ENCODE peak calls at places on chromosomes 2 and 18, in six cellular contexts. One of them, this sample, is unnamed.

GRCh38 chr2:7427293-7428060 is 510.3 kb downstream of the RNF144A start:
- DNase-seq in ovary: no peak
- DNase-seq in gastrocnemius medialis: no peak
- DNase-seq in kidney: no peak
- DNase-seq in foreskin fibroblast: peak
- DNase-seq in spleen: no peak
- DNase-seq in this sample: no peak

GRCh38 chr2:236940497-236940896 is 145.2 kb upstream of the COPS8 start:
- DNase-seq in ovary: no peak
- DNase-seq in gastrocnemius medialis: no peak
- DNase-seq in kidney: no peak
- DNase-seq in foreskin fibroblast: no peak
- DNase-seq in spleen: peak
- DNase-seq in this sample: no peak

GRCh38 chr2:74006424-74006823 is 21.7 kb downstream of the TET3 start:
- DNase-seq in ovary: peak
- DNase-seq in gastrocnemius medialis: no peak
- DNase-seq in kidney: no peak
- DNase-seq in foreskin fibroblast: peak
- DNase-seq in spleen: peak
- DNase-seq in this sample: no peak

GRCh38 chr18:67731853-67732252 is 215.3 kb upstream of the DSEL start:
- DNase-seq in ovary: no peak
- DNase-seq in gastrocnemius medialis: no peak
- DNase-seq in kidney: no peak
- DNase-seq in foreskin fibroblast: peak
- DNase-seq in spleen: no peak
- DNase-seq in this sample: no peak

GRCh38 chr2:71933467-71934319 is 214.0 kb downstream of the CYP26B1 start:
- DNase-seq in ovary: no peak
- DNase-seq in gastrocnemius medialis: no peak
- DNase-seq in kidney: no peak
- DNase-seq in foreskin fibroblast: peak
- DNase-seq in spleen: peak
- DNase-seq in this sample: no peak

GRCh38 chr2:164164602-164165001 is 428.8 kb upstream of the FIGN start:
- DNase-seq in ovary: no peak
- DNase-seq in gastrocnemius medialis: no peak
- DNase-seq in kidney: no peak
- DNase-seq in foreskin fibroblast: no peak
- DNase-seq in spleen: no peak
- DNase-seq in this sample: no peak

GRCh38 chr18:48167901-48168300 is 237.4 kb upstream of the SMAD2 start:
- DNase-seq in ovary: no peak
- DNase-seq in gastrocnemius medialis: no peak
- DNase-seq in kidney: peak
- DNase-seq in foreskin fibroblast: no peak
- DNase-seq in spleen: no peak
- DNase-seq in this sample: no peak

GRCh38 chr2:1504311-1504750 is 91.1 kb downstream of the TPO start:
- DNase-seq in ovary: no peak
- DNase-seq in gastrocnemius medialis: no peak
- DNase-seq in kidney: peak
- DNase-seq in foreskin fibroblast: no peak
- DNase-seq in spleen: peak
- DNase-seq in this sample: peak

GRCh38 chr18:8762968-8763367 is 57.6 kb downstream of the MTCL1 start:
- DNase-seq in ovary: no peak
- DNase-seq in gastrocnemius medialis: no peak
- DNase-seq in kidney: no peak
- DNase-seq in foreskin fibroblast: no peak
- DNase-seq in spleen: no peak
- DNase-seq in this sample: no peak

GRCh38 chr2:230434677-230435324 is 18.8 kb downstream of the SP100 start:
- DNase-seq in ovary: no peak
- DNase-seq in gastrocnemius medialis: no peak
- DNase-seq in kidney: no peak
- DNase-seq in foreskin fibroblast: peak
- DNase-seq in spleen: no peak
- DNase-seq in this sample: no peak

GRCh38 chr2:8630676-8631464 is 51.0 kb upstream of the ID2 start:
- DNase-seq in ovary: no peak
- DNase-seq in gastrocnemius medialis: no peak
- DNase-seq in kidney: peak
- DNase-seq in foreskin fibroblast: no peak
- DNase-seq in spleen: peak
- DNase-seq in this sample: no peak

GRCh38 chr2:17326717-17327116 is 191.5 kb downstream of the RAD51AP2 start:
- DNase-seq in ovary: no peak
- DNase-seq in gastrocnemius medialis: no peak
- DNase-seq in kidney: no peak
- DNase-seq in foreskin fibroblast: no peak
- DNase-seq in spleen: no peak
- DNase-seq in this sample: no peak

GRCh38 chr18:63205791-63206252 is 113.7 kb downstream of the BCL2 start:
- DNase-seq in ovary: no peak
- DNase-seq in gastrocnemius medialis: no peak
- DNase-seq in kidney: no peak
- DNase-seq in foreskin fibroblast: no peak
- DNase-seq in spleen: no peak
- DNase-seq in this sample: no peak

GRCh38 chr18:79217979-79218604 is 148.9 kb downstream of the ATP9B start:
- DNase-seq in ovary: no peak
- DNase-seq in gastrocnemius medialis: peak
- DNase-seq in kidney: no peak
- DNase-seq in foreskin fibroblast: no peak
- DNase-seq in spleen: no peak
- DNase-seq in this sample: no peak

GRCh38 chr2:172674034-172674967 is 61.3 kb upstream of the RAPGEF4 start:
- DNase-seq in ovary: no peak
- DNase-seq in gastrocnemius medialis: peak
- DNase-seq in kidney: peak
- DNase-seq in foreskin fibroblast: peak
- DNase-seq in spleen: peak
- DNase-seq in this sample: no peak

GRCh38 chr2:54606393-54606973 is 117.0 kb upstream of the EML6 start:
- DNase-seq in ovary: no peak
- DNase-seq in gastrocnemius medialis: no peak
- DNase-seq in kidney: no peak
- DNase-seq in foreskin fibroblast: peak
- DNase-seq in spleen: no peak
- DNase-seq in this sample: no peak

GRCh38 chr18:79403723-79404566 is 8.2 kb downstream of the NFATC1 start:
- DNase-seq in ovary: no peak
- DNase-seq in gastrocnemius medialis: peak
- DNase-seq in kidney: peak
- DNase-seq in foreskin fibroblast: no peak
- DNase-seq in spleen: peak
- DNase-seq in this sample: no peak

GRCh38 chr2:133241231-133241575 is 327.1 kb downstream of the NCKAP5 start:
- DNase-seq in ovary: no peak
- DNase-seq in gastrocnemius medialis: no peak
- DNase-seq in kidney: no peak
- DNase-seq in foreskin fibroblast: peak
- DNase-seq in spleen: no peak
- DNase-seq in this sample: no peak

GRCh38 chr18:13139885-13140450 is 78.6 kb upstream of the LDLRAD4 start:
- DNase-seq in ovary: no peak
- DNase-seq in gastrocnemius medialis: no peak
- DNase-seq in kidney: no peak
- DNase-seq in foreskin fibroblast: no peak
- DNase-seq in spleen: no peak
- DNase-seq in this sample: no peak

GRCh38 chr18:62717850-62718229 is 2.5 kb downstream of the PHLPP1 start:
- DNase-seq in ovary: no peak
- DNase-seq in gastrocnemius medialis: no peak
- DNase-seq in kidney: no peak
- DNase-seq in foreskin fibroblast: peak
- DNase-seq in spleen: no peak
- DNase-seq in this sample: no peak

GRCh38 chr2:231548752-231549151 is 18.5 kb upstream of the NMUR1 start:
- DNase-seq in ovary: no peak
- DNase-seq in gastrocnemius medialis: no peak
- DNase-seq in kidney: no peak
- DNase-seq in foreskin fibroblast: no peak
- DNase-seq in spleen: peak
- DNase-seq in this sample: no peak

GRCh38 chr2:101558740-101559508 is 84.0 kb upstream of the RFX8 start:
- DNase-seq in ovary: no peak
- DNase-seq in gastrocnemius medialis: no peak
- DNase-seq in kidney: no peak
- DNase-seq in foreskin fibroblast: peak
- DNase-seq in spleen: no peak
- DNase-seq in this sample: no peak

GRCh38 chr2:98658816-98659486 is 50.6 kb downstream of the UNC50 start:
- DNase-seq in ovary: no peak
- DNase-seq in gastrocnemius medialis: no peak
- DNase-seq in kidney: no peak
- DNase-seq in foreskin fibroblast: no peak
- DNase-seq in spleen: no peak
- DNase-seq in this sample: no peak

GRCh38 chr2:227406177-227407031 is 18.7 kb upstream of the SCYGR1 start:
- DNase-seq in ovary: peak
- DNase-seq in gastrocnemius medialis: peak
- DNase-seq in kidney: no peak
- DNase-seq in foreskin fibroblast: peak
- DNase-seq in spleen: no peak
- DNase-seq in this sample: no peak

GRCh38 chr2:239822146-239822945 is 202.8 kb downstream of the NDUFA10 start:
- DNase-seq in ovary: peak
- DNase-seq in gastrocnemius medialis: no peak
- DNase-seq in kidney: peak
- DNase-seq in foreskin fibroblast: no peak
- DNase-seq in spleen: no peak
- DNase-seq in this sample: no peak

GRCh38 chr2:152012697-152013096 is 86.1 kb downstream of the CACNB4 start:
- DNase-seq in ovary: no peak
- DNase-seq in gastrocnemius medialis: no peak
- DNase-seq in kidney: no peak
- DNase-seq in foreskin fibroblast: peak
- DNase-seq in spleen: no peak
- DNase-seq in this sample: no peak

GRCh38 chr2:235510305-235510704 is 16.5 kb downstream of the AGAP1 start:
- DNase-seq in ovary: no peak
- DNase-seq in gastrocnemius medialis: no peak
- DNase-seq in kidney: no peak
- DNase-seq in foreskin fibroblast: no peak
- DNase-seq in spleen: no peak
- DNase-seq in this sample: no peak

GRCh38 chr18:55589625-55590291 is 1.8 kb upstream of the TCF4 start:
- DNase-seq in ovary: peak
- DNase-seq in gastrocnemius medialis: peak
- DNase-seq in kidney: peak
- DNase-seq in foreskin fibroblast: peak
- DNase-seq in spleen: peak
- DNase-seq in this sample: peak

GRCh38 chr2:169571571-169571970 is 2.1 kb downstream of the FASTKD1 start:
- DNase-seq in ovary: no peak
- DNase-seq in gastrocnemius medialis: no peak
- DNase-seq in kidney: no peak
- DNase-seq in foreskin fibroblast: no peak
- DNase-seq in spleen: no peak
- DNase-seq in this sample: no peak
- H3K4me3 ChIP-seq in ovary: no peak
- H3K4me3 ChIP-seq in gastrocnemius medialis: no peak
- H3K4me3 ChIP-seq in kidney: no peak
- H3K4me3 ChIP-seq in foreskin fibroblast: no peak
- H3K4me3 ChIP-seq in spleen: no peak
- H3K4me3 ChIP-seq in this sample: no peak

GRCh38 chr2:102717308-102718018 is 44.4 kb upstream of the TMEM182 start:
- DNase-seq in ovary: no peak
- DNase-seq in gastrocnemius medialis: peak
- DNase-seq in kidney: no peak
- DNase-seq in foreskin fibroblast: peak
- DNase-seq in spleen: no peak
- DNase-seq in this sample: no peak
- H3K4me3 ChIP-seq in ovary: no peak
- H3K4me3 ChIP-seq in gastrocnemius medialis: no peak
- H3K4me3 ChIP-seq in kidney: no peak
- H3K4me3 ChIP-seq in foreskin fibroblast: no peak
- H3K4me3 ChIP-seq in spleen: no peak
- H3K4me3 ChIP-seq in this sample: no peak

GRCh38 chr2:217978536-217979150 is 24.2 kb downstream of the TNS1 start:
- DNase-seq in ovary: peak
- DNase-seq in gastrocnemius medialis: no peak
- DNase-seq in kidney: peak
- DNase-seq in foreskin fibroblast: no peak
- DNase-seq in spleen: peak
- DNase-seq in this sample: no peak
- H3K4me3 ChIP-seq in ovary: peak
- H3K4me3 ChIP-seq in gastrocnemius medialis: peak
- H3K4me3 ChIP-seq in kidney: peak
- H3K4me3 ChIP-seq in foreskin fibroblast: no peak
- H3K4me3 ChIP-seq in spleen: peak
- H3K4me3 ChIP-seq in this sample: peak

DNA sequence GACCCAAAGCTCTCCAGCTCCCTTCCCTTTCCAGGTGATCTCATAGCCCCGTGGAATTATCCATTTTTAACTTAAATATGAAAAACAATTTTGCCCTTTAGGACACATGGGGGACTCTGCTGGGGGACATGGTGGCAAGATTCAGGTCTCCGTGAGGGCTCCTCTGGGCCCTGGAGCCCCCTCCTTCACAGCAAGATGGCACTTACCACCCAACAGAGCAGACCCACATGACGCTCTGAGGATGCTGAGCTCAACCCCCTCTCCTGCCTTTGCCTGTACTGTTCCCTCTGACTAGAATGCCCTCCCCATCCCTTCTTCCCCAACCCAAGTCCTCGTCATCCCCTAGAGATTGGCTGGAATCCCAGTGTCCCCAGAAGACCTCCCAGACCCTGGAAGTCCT is 17.2 kb downstream of the TEX51 start:
- DNase-seq in ovary: no peak
- DNase-seq in gastrocnemius medialis: no peak
- DNase-seq in kidney: peak
- DNase-seq in foreskin fibroblast: no peak
- DNase-seq in spleen: peak
- DNase-seq in this sample: no peak
- H3K4me3 ChIP-seq in ovary: no peak
- H3K4me3 ChIP-seq in gastrocnemius medialis: no peak
- H3K4me3 ChIP-seq in kidney: no peak
- H3K4me3 ChIP-seq in foreskin fibroblast: no peak
- H3K4me3 ChIP-seq in spleen: no peak
- H3K4me3 ChIP-seq in this sample: no peak

GRCh38 chr18:36064027-36064808 is 3.1 kb downstream of the RPRD1A start:
- DNase-seq in ovary: no peak
- DNase-seq in gastrocnemius medialis: no peak
- DNase-seq in kidney: peak
- DNase-seq in foreskin fibroblast: no peak
- DNase-seq in spleen: peak
- DNase-seq in this sample: no peak
- H3K4me3 ChIP-seq in ovary: no peak
- H3K4me3 ChIP-seq in gastrocnemius medialis: no peak
- H3K4me3 ChIP-seq in kidney: no peak
- H3K4me3 ChIP-seq in foreskin fibroblast: no peak
- H3K4me3 ChIP-seq in spleen: no peak
- H3K4me3 ChIP-seq in this sample: no peak

DNA sequence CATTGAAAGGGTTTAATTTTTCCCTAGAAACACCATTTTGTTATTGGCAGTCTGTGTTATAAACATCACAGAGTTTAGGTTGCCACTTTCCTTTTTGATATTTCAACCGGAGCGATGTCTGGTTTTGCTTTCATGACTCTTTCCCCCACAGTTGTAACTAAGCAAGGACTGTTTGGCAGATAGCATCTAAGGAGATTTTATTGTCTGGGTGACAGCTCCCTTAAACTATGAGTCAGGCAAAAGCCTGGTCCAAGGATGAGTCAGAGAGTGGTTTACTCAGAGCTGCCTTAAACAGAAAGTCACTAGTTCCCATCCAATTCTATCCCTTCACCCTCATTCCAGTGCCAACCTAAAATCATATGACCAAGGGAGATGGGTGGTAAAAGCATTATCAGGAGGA is 341.6 kb upstream of the VWC2L start:
- DNase-seq in ovary: no peak
- DNase-seq in gastrocnemius medialis: peak
- DNase-seq in kidney: no peak
- DNase-seq in foreskin fibroblast: peak
- DNase-seq in spleen: no peak
- DNase-seq in this sample: no peak
- H3K4me3 ChIP-seq in ovary: no peak
- H3K4me3 ChIP-seq in gastrocnemius medialis: no peak
- H3K4me3 ChIP-seq in kidney: no peak
- H3K4me3 ChIP-seq in foreskin fibroblast: peak
- H3K4me3 ChIP-seq in spleen: no peak
- H3K4me3 ChIP-seq in this sample: no peak